ENCODE peak calls at places on chromosomes 4 and X, in five cellular contexts. One of them, this sample, is unnamed.

GRCh38 chr4:133152330-133152791 is 3.3 kb downstream of the PCDH10 start:
- DNase-seq in H7: no peak
- DNase-seq in effector memory CD4-positive, alpha-beta T cell: no peak
- DNase-seq in coronary artery: no peak
- DNase-seq in uterus: no peak
- DNase-seq in this sample: no peak

GRCh38 chr4:86927843-86928395 is 6.9 kb upstream of the AFF1 start:
- DNase-seq in H7: no peak
- DNase-seq in effector memory CD4-positive, alpha-beta T cell: no peak
- DNase-seq in coronary artery: no peak
- DNase-seq in uterus: peak; percentile 91
- DNase-seq in this sample: no peak

GRCh38 chr4:72136429-72136828 is 104.6 kb downstream of the NPFFR2 start:
- DNase-seq in H7: peak; percentile 17
- DNase-seq in effector memory CD4-positive, alpha-beta T cell: no peak
- DNase-seq in coronary artery: no peak
- DNase-seq in uterus: no peak
- DNase-seq in this sample: no peak

GRCh38 chr4:39042365-39042764 is 10.2 kb upstream of the TMEM156 start:
- DNase-seq in H7: no peak
- DNase-seq in effector memory CD4-positive, alpha-beta T cell: no peak
- DNase-seq in coronary artery: no peak
- DNase-seq in uterus: no peak
- DNase-seq in this sample: no peak

GRCh38 chr4:113781439-113782040 is 20.0 kb upstream of the CAMK2D start:
- DNase-seq in H7: no peak
- DNase-seq in effector memory CD4-positive, alpha-beta T cell: no peak
- DNase-seq in coronary artery: no peak
- DNase-seq in uterus: no peak
- DNase-seq in this sample: no peak

GRCh38 chr4:53576676-53577372 is 14.5 kb downstream of the LNX1 start:
- DNase-seq in H7: no peak
- DNase-seq in effector memory CD4-positive, alpha-beta T cell: no peak
- DNase-seq in coronary artery: no peak
- DNase-seq in uterus: no peak
- DNase-seq in this sample: no peak

GRCh38 chrX:137212078-137212632 is 178.4 kb upstream of the GPR101 start:
- DNase-seq in H7: peak; percentile 20
- DNase-seq in effector memory CD4-positive, alpha-beta T cell: no peak
- DNase-seq in coronary artery: no peak
- DNase-seq in uterus: no peak
- DNase-seq in this sample: no peak

GRCh38 chr4:150258569-150258968 is 180.3 kb downstream of the DCLK2 start:
- DNase-seq in H7: no peak
- DNase-seq in effector memory CD4-positive, alpha-beta T cell: no peak
- DNase-seq in coronary artery: no peak
- DNase-seq in uterus: no peak
- DNase-seq in this sample: no peak

GRCh38 chr4:3299538-3300197 is 6.8 kb downstream of the RGS12 start:
- DNase-seq in H7: no peak
- DNase-seq in effector memory CD4-positive, alpha-beta T cell: no peak
- DNase-seq in coronary artery: peak; percentile 66
- DNase-seq in uterus: no peak
- DNase-seq in this sample: no peak

This sample was measured in mesenteric fat pad.